ENCODE peak calls at places on chromosomes 11 and 22, in four cellular contexts. H is activated CD4-positive, CD25-positive, alpha-beta regulatory T cell treated with anti-CD3 and anti-CD28 coated beads, Interleukin-2, amount 50 U/mL, for 72 hours; R is cardiac septum; M is activated CD8-positive, alpha-beta memory T cell treated with anti-CD3 and anti-CD28 coated beads, Interleukin-2, amount 50 U/mL, for 48 hours. X is an unnamed sample.

GRCh38 chr22:39610766-39611165 is 40.2 kb downstream of the CACNA1I start:
- DNase-seq in R (no peak), M (no peak), H (no peak), X (no peak)

GRCh38 chr11:111097191-111097590 is 148.3 kb upstream of the POU2AF2 start:
- DNase-seq in R (no peak), M (no peak), H (no peak), X (no peak)

GRCh38 chr11:133078591-133079179 is 453.6 kb downstream of the OPCML start:
- DNase-seq in H (no peak), M (peak; percentile 69), R (no peak), X (no peak)

GRCh38 chr11:79080506-79080905 is 360.3 kb downstream of the TENM4 start:
- DNase-seq in M (no peak), H (no peak), R (no peak), X (no peak)

GRCh38 chr11:71240865-71241691 is 11.3 kb downstream of the SHANK2 start:
- DNase-seq in M (peak; percentile 12), H (no peak), R (no peak), X (peak; percentile 68)

GRCh38 chr11:9850224-9850895 is 186.5 kb downstream of the SWAP70 start:
- DNase-seq in M (no peak), R (no peak), H (no peak), X (no peak)

GRCh38 chr11:68998390-68998911 is 14.6 kb downstream of the MRGPRF start:
- DNase-seq in H (peak; percentile 24), M (no peak), R (peak; percentile 22), X (peak; percentile 85)

GRCh38 chr11:608751-609354 is 6.9 kb downstream of the IRF7 start:
- DNase-seq in R (no peak), H (no peak), M (no peak), X (no peak)

GRCh38 chr11:33065445-33066178 is 26.2 kb downstream of the TCP11L1 start:
- DNase-seq in M (peak; percentile 85), R (peak; percentile 84), H (peak; percentile 66), X (peak; percentile 82)

GRCh38 chr11:63814383-63814736 is 1.1 kb downstream of the SPINDOC start:
- DNase-seq in M (no peak), R (no peak), H (no peak), X (no peak)